ENCODE peak calls at places on chromosomes 16 and 17, in five cellular contexts. One of them, this sample, is unnamed.

GRCh38 chr17:33292184-33292980 is 713 bp downstream of the ASIC2 start:
- DNase-seq in left ventricle myocardium inferior: no peak
- DNase-seq in A549: peak
- DNase-seq in pancreas: no peak
- DNase-seq in fibroblast of lung: peak
- DNase-seq in this sample: no peak

GRCh38 chr16:49969356-49970030 is 55.5 kb upstream of the CNEP1R1 start:
- DNase-seq in left ventricle myocardium inferior: peak
- DNase-seq in fibroblast of lung: peak
- DNase-seq in A549: no peak
- DNase-seq in pancreas: no peak
- DNase-seq in this sample: no peak

GRCh38 chr16:58421529-58421928 is 29.3 kb downstream of the GINS3 start:
- DNase-seq in left ventricle myocardium inferior: peak
- DNase-seq in pancreas: no peak
- DNase-seq in A549: no peak
- DNase-seq in fibroblast of lung: peak
- DNase-seq in this sample: no peak

GRCh38 chr16:24977673-24978065 is 37.5 kb downstream of the ARHGAP17 start:
- DNase-seq in fibroblast of lung: peak
- DNase-seq in left ventricle myocardium inferior: no peak
- DNase-seq in A549: no peak
- DNase-seq in pancreas: no peak
- DNase-seq in this sample: no peak

GRCh38 chr17:71926746-71927398 is 193.9 kb upstream of the SOX9 start:
- DNase-seq in fibroblast of lung: peak
- DNase-seq in left ventricle myocardium inferior: no peak
- DNase-seq in pancreas: no peak
- DNase-seq in A549: no peak
- DNase-seq in this sample: no peak

GRCh38 chr16:50500171-50500874 is 47.9 kb upstream of the NKD1 start:
- DNase-seq in pancreas: no peak
- DNase-seq in left ventricle myocardium inferior: no peak
- DNase-seq in fibroblast of lung: no peak
- DNase-seq in A549: no peak
- DNase-seq in this sample: no peak

GRCh38 chr16:1330260-1330914 is 3.1 kb upstream of the BAIAP3 start:
- DNase-seq in A549: no peak
- DNase-seq in fibroblast of lung: no peak
- DNase-seq in left ventricle myocardium inferior: no peak
- DNase-seq in pancreas: no peak
- DNase-seq in this sample: no peak

GRCh38 chr17:79622201-79622601 is 11.3 kb upstream of the RBFOX3 start:
- DNase-seq in left ventricle myocardium inferior: peak
- DNase-seq in fibroblast of lung: no peak
- DNase-seq in pancreas: no peak
- DNase-seq in A549: no peak
- DNase-seq in this sample: no peak

GRCh38 chr17:78168906-78169793 is 769 bp downstream of the SYNGR2 start:
- DNase-seq in pancreas: peak
- DNase-seq in A549: peak
- DNase-seq in fibroblast of lung: peak
- DNase-seq in left ventricle myocardium inferior: peak
- DNase-seq in this sample: peak

DNA sequence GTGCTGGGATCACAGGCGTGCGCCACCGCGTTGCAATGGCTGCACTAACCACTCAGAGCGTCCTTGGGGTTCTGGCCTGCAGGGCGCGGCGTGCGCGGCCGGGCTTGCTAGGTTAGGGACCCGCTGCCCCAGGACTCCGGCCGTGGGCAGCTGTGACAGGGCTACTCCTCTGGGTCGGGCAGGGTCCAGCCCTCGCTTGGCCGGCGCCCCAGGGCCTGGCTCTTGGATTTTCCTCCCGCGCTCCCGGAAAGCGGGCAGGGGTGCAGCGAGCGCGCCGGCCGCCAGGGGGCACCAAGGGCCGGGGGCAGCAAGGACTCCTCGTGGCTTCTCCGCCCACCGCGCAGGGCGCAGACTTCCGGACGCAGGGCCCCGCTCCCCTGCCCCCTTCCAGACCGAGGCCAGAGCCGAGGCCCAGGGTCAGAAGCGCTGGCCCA is 489 bp downstream of the TLE7 start:
- DNase-seq in A549: no peak
- DNase-seq in left ventricle myocardium inferior: no peak
- DNase-seq in fibroblast of lung: no peak
- DNase-seq in pancreas: no peak
- DNase-seq in this sample: no peak
- TF ChIP-seq CTCF in A549: no peak
- TF ChIP-seq CTCF in left ventricle myocardium inferior: peak
- TF ChIP-seq CTCF in fibroblast of lung: no peak
- TF ChIP-seq CTCF in pancreas: no peak
- TF ChIP-seq CTCF in this sample: no peak

DNA sequence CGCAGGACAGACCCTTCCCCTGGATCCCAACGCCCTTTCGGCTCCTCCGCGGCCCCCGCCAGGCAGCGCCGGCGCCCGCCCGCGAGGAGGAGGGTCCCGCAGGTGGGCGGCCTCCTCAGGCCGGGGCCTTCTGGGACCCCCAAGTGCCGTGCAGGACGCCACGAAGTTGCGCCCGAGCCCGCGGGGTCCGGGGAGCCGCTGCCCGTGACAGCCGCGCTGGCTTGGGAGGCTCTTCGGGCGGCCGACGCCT is 504 bp downstream of the ERN1 start:
- DNase-seq in left ventricle myocardium inferior: no peak
- DNase-seq in A549: no peak
- DNase-seq in fibroblast of lung: no peak
- DNase-seq in pancreas: no peak
- DNase-seq in this sample: no peak
- H3K4me3 ChIP-seq in left ventricle myocardium inferior: peak
- H3K4me3 ChIP-seq in A549: peak
- H3K4me3 ChIP-seq in fibroblast of lung: peak
- H3K4me3 ChIP-seq in pancreas: peak
- H3K4me3 ChIP-seq in this sample: peak

GRCh38 chr16:79215289-79215688 is 385.2 kb downstream of the MAF start:
- DNase-seq in fibroblast of lung: no peak
- DNase-seq in A549: no peak
- DNase-seq in left ventricle myocardium inferior: no peak
- DNase-seq in pancreas: no peak
- DNase-seq in this sample: no peak

GRCh38 chr16:79212114-79212791 is 388.3 kb downstream of the MAF start:
- DNase-seq in fibroblast of lung: no peak
- DNase-seq in left ventricle myocardium inferior: no peak
- DNase-seq in A549: no peak
- DNase-seq in pancreas: no peak
- DNase-seq in this sample: no peak

GRCh38 chr16:79211581-79211980 is 389.0 kb downstream of the MAF start:
- DNase-seq in A549: no peak
- DNase-seq in pancreas: no peak
- DNase-seq in fibroblast of lung: no peak
- DNase-seq in left ventricle myocardium inferior: no peak
- DNase-seq in this sample: no peak

GRCh38 chr16:79210629-79211028 is 389.9 kb downstream of the MAF start:
- DNase-seq in left ventricle myocardium inferior: no peak
- DNase-seq in pancreas: no peak
- DNase-seq in fibroblast of lung: no peak
- DNase-seq in A549: no peak
- DNase-seq in this sample: no peak

GRCh38 chr16:79213214-79213613 is 387.3 kb downstream of the MAF start:
- DNase-seq in pancreas: no peak
- DNase-seq in left ventricle myocardium inferior: no peak
- DNase-seq in A549: no peak
- DNase-seq in fibroblast of lung: no peak
- DNase-seq in this sample: no peak
- TF ChIP-seq CTCF in pancreas: no peak
- TF ChIP-seq CTCF in left ventricle myocardium inferior: no peak
- TF ChIP-seq CTCF in A549: no peak
- TF ChIP-seq CTCF in fibroblast of lung: no peak
- TF ChIP-seq CTCF in this sample: no peak

DNA sequence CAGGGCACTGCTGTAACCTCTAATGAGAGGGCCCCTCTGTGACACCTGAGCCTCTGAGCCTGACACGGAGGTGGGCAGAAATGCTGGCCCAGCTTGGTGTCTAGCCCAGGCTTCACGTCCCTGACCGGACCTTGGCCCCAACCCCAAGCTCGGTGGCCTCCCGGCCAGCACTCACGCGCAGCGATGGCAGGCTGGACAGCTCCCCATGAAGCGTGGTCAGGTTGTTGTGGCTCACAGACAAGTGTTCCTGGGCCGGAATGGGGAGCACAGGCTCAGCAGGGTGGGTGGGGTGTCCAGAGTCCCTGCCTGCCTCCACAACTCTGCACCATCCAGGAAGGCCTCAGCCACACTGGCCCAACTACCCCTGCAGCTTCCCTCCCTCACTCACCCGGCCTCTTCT is 2.2 kb downstream of the FLII start:
- DNase-seq in pancreas: no peak
- DNase-seq in left ventricle myocardium inferior: no peak
- DNase-seq in A549: no peak
- DNase-seq in fibroblast of lung: no peak
- DNase-seq in this sample: no peak
- H3K4me3 ChIP-seq in pancreas: no peak
- H3K4me3 ChIP-seq in left ventricle myocardium inferior: peak
- H3K4me3 ChIP-seq in A549: no peak
- H3K4me3 ChIP-seq in fibroblast of lung: no peak
- H3K4me3 ChIP-seq in this sample: no peak